ENCODE peak calls at places on chromosomes 1 and 21, in four cellular contexts. One of them, this sample, is unnamed.

GRCh38 chr1:70112838-70113237 is 92.5 kb downstream of the LRRC40 start:
- DNase-seq in IMR-90: no peak
- DNase-seq in H1: no peak
- DNase-seq in H9: no peak
- DNase-seq in this sample: peak; percentile 8

GRCh38 chr1:214280386-214281029 is 451 bp upstream of the SMYD2 start:
- DNase-seq in IMR-90: peak; percentile 37
- DNase-seq in H1: peak; percentile 67
- DNase-seq in H9: peak; percentile 63
- DNase-seq in this sample: peak; percentile 89

GRCh38 chr1:7745783-7746182 is 25.3 kb upstream of the VAMP3 start:
- DNase-seq in IMR-90: no peak
- DNase-seq in H9: no peak
- DNase-seq in H1: peak; percentile 23
- DNase-seq in this sample: no peak

GRCh38 chr21:35226960-35227741 is 178.0 kb upstream of the RUNX1 start:
- DNase-seq in H9: no peak
- DNase-seq in IMR-90: no peak
- DNase-seq in H1: no peak
- DNase-seq in this sample: no peak

GRCh38 chr1:64343105-64343960 is 126.6 kb upstream of the CACHD1 start:
- DNase-seq in H1: no peak
- DNase-seq in H9: no peak
- DNase-seq in IMR-90: peak; percentile 36
- DNase-seq in this sample: peak; percentile 97

GRCh38 chr21:31538821-31539220 is 120.7 kb upstream of the SOD1 start:
- DNase-seq in H9: no peak
- DNase-seq in H1: no peak
- DNase-seq in IMR-90: no peak
- DNase-seq in this sample: no peak

GRCh38 chr1:64755356-64755755 is 10.5 kb downstream of the RAVER2 start:
- DNase-seq in H9: no peak
- DNase-seq in H1: no peak
- DNase-seq in IMR-90: no peak
- DNase-seq in this sample: no peak

GRCh38 chr1:19651141-19651737 is 7.1 kb downstream of the NBL1 start:
- DNase-seq in IMR-90: peak; percentile 47
- DNase-seq in H9: peak; percentile 71
- DNase-seq in H1: peak; percentile 71
- DNase-seq in this sample: peak; percentile 52

GRCh38 chr1:3718764-3719163 is 33.5 kb upstream of the CCDC27 start:
- DNase-seq in IMR-90: no peak
- DNase-seq in H1: no peak
- DNase-seq in H9: no peak
- DNase-seq in this sample: no peak

GRCh38 chr1:233614173-233614742 is 352 bp downstream of the KCNK1 start:
- DNase-seq in H1: peak; percentile 73
- DNase-seq in IMR-90: peak; percentile 19
- DNase-seq in H9: peak; percentile 70
- DNase-seq in this sample: peak; percentile 85

GRCh38 chr21:17783816-17784598 is 35.1 kb downstream of the C21orf91 start:
- DNase-seq in H1: no peak
- DNase-seq in IMR-90: no peak
- DNase-seq in H9: no peak
- DNase-seq in this sample: no peak

GRCh38 chr1:183953031-183953430 is 84.5 kb downstream of the COLGALT2 start:
- DNase-seq in H1: no peak
- DNase-seq in IMR-90: peak; percentile 28
- DNase-seq in H9: no peak
- DNase-seq in this sample: no peak

GRCh38 chr1:7093297-7093696 is 308.0 kb downstream of the CAMTA1 start:
- DNase-seq in H1: no peak
- DNase-seq in IMR-90: no peak
- DNase-seq in H9: no peak
- DNase-seq in this sample: peak; percentile 57

GRCh38 chr21:33578959-33579542 is 9.4 kb downstream of the DONSON start:
- DNase-seq in H1: no peak
- DNase-seq in IMR-90: peak; percentile 58
- DNase-seq in H9: no peak
- DNase-seq in this sample: no peak

GRCh38 chr1:227632325-227632724 is 69.0 kb downstream of the ZNF678 start:
- DNase-seq in H1: no peak
- DNase-seq in IMR-90: no peak
- DNase-seq in H9: no peak
- DNase-seq in this sample: no peak

GRCh38 chr1:152440635-152441471 is 26.8 kb upstream of the CRNN start:
- DNase-seq in H9: peak; percentile 40
- DNase-seq in IMR-90: peak; percentile 54
- DNase-seq in H1: peak; percentile 58
- DNase-seq in this sample: peak; percentile 66

GRCh38 chr1:102919659-102920058 is 188.7 kb downstream of the COL11A1 start:
- DNase-seq in IMR-90: peak; percentile 79
- DNase-seq in H9: no peak
- DNase-seq in H1: no peak
- DNase-seq in this sample: no peak

GRCh38 chr1:84509029-84509428 is 2.6 kb upstream of the GNG5 start:
- DNase-seq in IMR-90: no peak
- DNase-seq in H1: no peak
- DNase-seq in H9: no peak
- DNase-seq in this sample: no peak

GRCh38 chr1:28411656-28412055 is 42.1 kb downstream of the PHACTR4 start:
- DNase-seq in IMR-90: no peak
- DNase-seq in H9: no peak
- DNase-seq in H1: no peak
- DNase-seq in this sample: no peak

GRCh38 chr1:11429226-11429625 is 49.7 kb upstream of the DISP3 start:
- DNase-seq in H1: no peak
- DNase-seq in IMR-90: no peak
- DNase-seq in H9: no peak
- DNase-seq in this sample: peak; percentile 4

GRCh38 chr1:101605878-101606277 is 369.1 kb downstream of the S1PR1 start:
- DNase-seq in H9: no peak
- DNase-seq in IMR-90: no peak
- DNase-seq in H1: no peak
- DNase-seq in this sample: peak; percentile 28

GRCh38 chr1:118366296-118366695 is 181.3 kb upstream of the SPAG17 start:
- DNase-seq in IMR-90: no peak
- DNase-seq in H1: no peak
- DNase-seq in H9: no peak
- DNase-seq in this sample: no peak

GRCh38 chr1:116990612-116991151 is 10.9 kb upstream of the CD101 start:
- DNase-seq in IMR-90: peak; percentile 43
- DNase-seq in H9: no peak
- DNase-seq in H1: no peak
- DNase-seq in this sample: no peak

GRCh38 chr1:36717431-36717830 is 234.7 kb upstream of the CSF3R start:
- DNase-seq in IMR-90: no peak
- DNase-seq in H9: no peak
- DNase-seq in H1: no peak
- DNase-seq in this sample: no peak

GRCh38 chr1:91556556-91556955 is 55.9 kb downstream of the CDC7 start:
- DNase-seq in H1: no peak
- DNase-seq in H9: no peak
- DNase-seq in IMR-90: no peak
- DNase-seq in this sample: no peak

GRCh38 chr1:91557039-91557690 is 56.5 kb downstream of the CDC7 start:
- DNase-seq in H1: no peak
- DNase-seq in H9: no peak
- DNase-seq in IMR-90: peak; percentile 30
- DNase-seq in this sample: no peak

GRCh38 chr1:91559046-91559750 is 58.5 kb downstream of the CDC7 start:
- DNase-seq in H1: no peak
- DNase-seq in IMR-90: no peak
- DNase-seq in H9: no peak
- DNase-seq in this sample: no peak

GRCh38 chr1:91557826-91558225 is 57.2 kb downstream of the CDC7 start:
- DNase-seq in H1: no peak
- DNase-seq in IMR-90: no peak
- DNase-seq in H9: no peak
- DNase-seq in this sample: no peak

DNA sequence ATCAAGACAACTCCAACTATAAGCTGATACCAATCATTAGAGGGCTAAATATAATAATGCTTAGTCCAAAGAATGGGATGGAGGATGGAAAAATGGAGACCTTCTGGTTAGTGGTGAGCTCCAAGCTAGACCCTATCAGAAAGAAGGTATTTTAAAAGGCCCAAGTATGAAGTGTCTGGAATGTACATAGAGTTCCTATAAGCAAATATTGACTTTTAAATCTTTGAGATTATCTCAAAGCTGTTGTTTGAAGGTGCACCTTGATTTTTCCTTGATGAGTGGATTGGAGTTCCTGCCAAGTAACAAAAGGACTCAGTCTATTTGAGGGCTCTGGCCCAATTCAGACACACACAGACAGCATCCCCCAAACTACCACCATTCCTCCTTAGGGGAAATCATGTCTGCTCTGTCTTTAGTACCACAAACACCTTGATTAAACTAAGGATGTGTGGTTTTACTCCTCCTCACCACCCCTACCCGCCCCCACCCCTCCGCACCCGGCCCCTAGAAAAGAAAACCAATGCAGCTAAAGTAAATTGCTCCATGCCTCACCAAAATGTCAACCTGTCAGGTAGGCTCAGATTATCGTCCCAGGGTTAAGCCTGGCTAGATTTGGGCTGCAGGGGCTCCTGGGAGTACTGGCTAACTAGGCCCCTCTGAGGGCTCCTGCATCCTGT is 59.3 kb downstream of the CDC7 start:
- DNase-seq in H9: no peak
- DNase-seq in H1: no peak
- DNase-seq in IMR-90: no peak
- DNase-seq in this sample: no peak
- H3K56ac ChIP-seq in H9: no peak overlapping the region
- H3K56ac ChIP-seq in H1: no peak overlapping the region
- H3K56ac ChIP-seq in IMR-90: no peak overlapping the region
- H3K56ac ChIP-seq in this sample: no peak overlapping the region

DNA sequence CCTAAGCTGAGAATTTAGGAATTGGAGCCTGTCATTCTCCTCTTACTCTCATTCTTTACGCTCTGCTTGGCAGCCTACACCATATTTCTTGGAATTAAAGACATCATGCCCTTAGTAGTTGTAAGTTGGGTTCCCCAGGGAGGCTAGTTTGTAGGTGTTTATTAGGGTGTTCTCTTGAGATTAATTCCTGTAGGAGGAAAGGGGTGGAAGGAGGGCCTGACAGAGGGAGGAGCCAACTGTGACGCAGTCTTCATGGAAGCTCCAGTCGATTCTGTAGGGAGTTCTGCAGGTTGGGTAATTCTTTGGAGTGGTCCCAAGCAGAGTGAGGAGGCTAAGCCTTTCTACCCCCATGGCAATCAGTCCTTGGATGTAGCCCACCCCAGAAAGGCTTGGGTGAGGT is 111.4 kb downstream of the HHAT start:
- DNase-seq in IMR-90: no peak
- DNase-seq in H9: no peak
- DNase-seq in H1: no peak
- DNase-seq in this sample: no peak
- H2BK120ac ChIP-seq in IMR-90: peak overlapping the region; percentile 97
- H2BK120ac ChIP-seq in H9: no peak overlapping the region
- H2BK120ac ChIP-seq in H1: no peak overlapping the region
- H2BK120ac ChIP-seq in this sample: no peak overlapping the region

GRCh38 chr1:60963167-60963909 is 119.0 kb upstream of the NFIA start:
- DNase-seq in H1: no peak
- DNase-seq in H9: no peak
- DNase-seq in IMR-90: no peak
- DNase-seq in this sample: no peak

GRCh38 chr1:60958001-60958400 is 124.4 kb upstream of the NFIA start:
- DNase-seq in H1: no peak
- DNase-seq in IMR-90: no peak
- DNase-seq in H9: no peak
- DNase-seq in this sample: no peak

GRCh38 chr1:60959701-60960100 is 122.7 kb upstream of the NFIA start:
- DNase-seq in H1: no peak
- DNase-seq in IMR-90: no peak
- DNase-seq in H9: no peak
- DNase-seq in this sample: no peak

GRCh38 chr1:60965280-60965854 is 117.0 kb upstream of the NFIA start:
- DNase-seq in H1: no peak
- DNase-seq in H9: no peak
- DNase-seq in IMR-90: no peak
- DNase-seq in this sample: peak; percentile 27

DNA sequence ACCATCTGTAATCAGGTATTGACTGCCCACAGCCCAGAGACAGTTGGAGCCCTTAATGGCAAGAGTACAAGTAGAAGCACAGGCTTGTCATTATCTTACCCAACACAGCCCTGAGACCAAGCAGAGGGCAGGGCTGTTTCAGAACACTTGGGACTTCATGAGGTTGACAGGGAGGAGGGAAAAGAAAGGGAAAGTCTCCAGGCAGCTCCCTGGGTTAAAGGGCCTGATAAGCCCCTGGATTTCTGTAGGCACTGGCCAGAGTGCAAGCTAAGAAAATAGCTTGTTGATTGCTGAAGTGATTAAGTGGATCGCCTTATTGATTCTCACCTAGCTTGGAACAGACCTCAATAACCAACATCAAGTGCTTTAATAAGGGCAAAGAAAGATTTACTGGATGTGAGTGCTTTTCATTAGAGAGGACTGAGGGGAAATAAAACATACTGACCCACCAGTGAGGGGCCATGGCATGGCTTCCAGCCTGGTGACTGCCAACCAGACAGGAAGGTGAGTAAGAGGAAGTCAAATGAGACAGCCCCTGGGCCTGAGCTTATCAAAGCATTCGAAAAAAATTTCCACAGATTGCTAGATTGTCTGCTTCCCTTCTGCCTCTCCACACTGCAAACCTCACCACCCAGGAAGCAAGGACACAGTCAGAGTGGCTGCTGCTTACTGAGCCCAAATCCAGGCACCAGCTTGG is 121.4 kb upstream of the NFIA start:
- DNase-seq in H1: no peak
- DNase-seq in IMR-90: no peak
- DNase-seq in H9: no peak
- DNase-seq in this sample: no peak
- H3K4me2 ChIP-seq in H1: no peak overlapping the region
- H3K4me2 ChIP-seq in IMR-90: no peak overlapping the region
- H3K4me2 ChIP-seq in H9: no peak overlapping the region
- H3K4me2 ChIP-seq in this sample: no peak overlapping the region

DNA sequence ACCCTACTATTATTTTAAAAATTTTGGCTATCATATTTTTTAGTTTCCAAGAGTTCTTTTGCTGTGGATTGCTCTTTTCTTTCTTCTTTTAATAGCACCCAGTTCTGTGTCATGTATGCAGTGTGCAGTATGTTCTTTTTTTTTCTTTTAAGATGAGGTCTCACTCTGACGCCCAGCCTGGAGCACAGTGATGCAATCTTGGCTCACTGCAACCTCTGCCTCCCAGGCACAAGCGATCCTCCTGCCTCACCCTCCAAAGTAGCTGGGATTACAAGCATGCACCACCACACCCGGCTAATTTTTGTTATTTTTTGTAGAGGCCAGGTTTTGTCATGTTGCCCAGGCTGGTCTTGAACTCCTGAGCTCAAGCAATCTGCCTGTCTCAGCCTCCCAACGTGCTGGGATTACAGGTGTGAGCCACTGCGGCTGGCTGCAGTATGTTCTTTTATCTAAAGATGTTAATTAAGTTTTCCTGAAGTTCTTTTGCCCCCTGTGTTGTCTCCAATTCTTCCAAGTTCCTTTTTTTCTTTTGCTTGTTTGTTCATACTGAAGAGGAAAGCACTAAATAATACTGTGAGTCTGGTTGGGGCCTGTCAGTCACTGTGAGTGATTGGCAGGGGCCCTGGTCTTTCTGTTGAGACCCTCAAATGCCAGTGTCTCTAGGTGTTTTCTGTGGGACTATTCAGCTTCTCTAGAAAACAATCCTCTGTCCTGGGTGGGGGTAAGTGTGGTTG is 17.5 kb upstream of the TTC22 start:
- DNase-seq in H9: no peak
- DNase-seq in IMR-90: no peak
- DNase-seq in H1: peak; percentile 22
- DNase-seq in this sample: no peak
- H3K56ac ChIP-seq in H9: no peak overlapping the region
- H3K56ac ChIP-seq in IMR-90: no peak overlapping the region
- H3K56ac ChIP-seq in H1: no peak overlapping the region
- H3K56ac ChIP-seq in this sample: no peak overlapping the region

This sample was measured in mesendoderm.